ENCODE peak calls at places on chromosomes 7 and 10, in five cellular contexts. One of them, this sample, is unnamed.

GRCh38 chr10:74058658-74059057 is 60.7 kb downstream of the VCL start:
- DNase-seq in H1: no peak
- DNase-seq in H9: no peak
- DNase-seq in neuronal stem cell: no peak
- DNase-seq in mesenchymal stem cell: peak; percentile 55
- DNase-seq in this sample: no peak

GRCh38 chr10:48475943-48476278 is 129.0 kb downstream of the ARHGAP22 start:
- DNase-seq in H1: no peak
- DNase-seq in H9: no peak
- DNase-seq in neuronal stem cell: no peak
- DNase-seq in mesenchymal stem cell: no peak
- DNase-seq in this sample: no peak

GRCh38 chr10:72354356-72355213 is at the start of gene DNAJB12:
- DNase-seq in H1: peak; percentile 96
- DNase-seq in H9: peak; percentile 95
- DNase-seq in neuronal stem cell: peak; percentile 93
- DNase-seq in mesenchymal stem cell: peak; percentile 96
- DNase-seq in this sample: peak; percentile 95

GRCh38 chr10:93267521-93267920 is 193.8 kb downstream of the CYP26A1 start:
- DNase-seq in H1: no peak
- DNase-seq in H9: no peak
- DNase-seq in neuronal stem cell: no peak
- DNase-seq in mesenchymal stem cell: no peak
- DNase-seq in this sample: no peak

GRCh38 chr7:95845007-95845406 is 72.7 kb downstream of the DYNC1I1 start:
- DNase-seq in H1: no peak
- DNase-seq in H9: no peak
- DNase-seq in neuronal stem cell: no peak
- DNase-seq in mesenchymal stem cell: no peak
- DNase-seq in this sample: no peak

GRCh38 chr10:101043356-101043707 is 12.3 kb downstream of the SFXN3 start:
- DNase-seq in H1: no peak
- DNase-seq in H9: no peak
- DNase-seq in neuronal stem cell: no peak
- DNase-seq in mesenchymal stem cell: no peak
- DNase-seq in this sample: no peak

GRCh38 chr10:49398000-49398861 is 2.3 kb upstream of the DRGX start:
- DNase-seq in H1: peak; percentile 88
- DNase-seq in H9: peak; percentile 76
- DNase-seq in neuronal stem cell: peak; percentile 75
- DNase-seq in mesenchymal stem cell: peak; percentile 35
- DNase-seq in this sample: peak; percentile 28

GRCh38 chr7:70694909-70695803 is 436.8 kb upstream of the GALNT17 start:
- DNase-seq in H1: peak; percentile 67
- DNase-seq in H9: no peak
- DNase-seq in neuronal stem cell: peak; percentile 35
- DNase-seq in mesenchymal stem cell: peak; percentile 31
- DNase-seq in this sample: peak; percentile 19

GRCh38 chr10:59895629-59896116 is 10.7 kb downstream of the CCDC6 start:
- DNase-seq in H1: no peak
- DNase-seq in H9: no peak
- DNase-seq in neuronal stem cell: no peak
- DNase-seq in mesenchymal stem cell: no peak
- DNase-seq in this sample: peak; percentile 39

GRCh38 chr10:103800789-103801540 is 54.4 kb downstream of the SH3PXD2A start:
- DNase-seq in H1: no peak
- DNase-seq in H9: no peak
- DNase-seq in neuronal stem cell: no peak
- DNase-seq in mesenchymal stem cell: peak; percentile 86
- DNase-seq in this sample: peak; percentile 82

GRCh38 chr7:7830122-7830878 is 111.9 kb upstream of the RPA3 start:
- DNase-seq in H1: no peak
- DNase-seq in H9: no peak
- DNase-seq in neuronal stem cell: no peak
- DNase-seq in mesenchymal stem cell: no peak
- DNase-seq in this sample: no peak

GRCh38 chr7:5421626-5422323 is 1.9 kb downstream of the TNRC18 start:
- DNase-seq in H1: no peak
- DNase-seq in H9: no peak
- DNase-seq in neuronal stem cell: no peak
- DNase-seq in mesenchymal stem cell: peak; percentile 87
- DNase-seq in this sample: peak; percentile 82

GRCh38 chr7:24573554-24574338 is 494 bp downstream of the PALS2 start:
- DNase-seq in H1: peak; percentile 83
- DNase-seq in H9: peak; percentile 69
- DNase-seq in neuronal stem cell: peak; percentile 56
- DNase-seq in mesenchymal stem cell: peak; percentile 72
- DNase-seq in this sample: peak; percentile 50

GRCh38 chr7:954330-955238 is at the start of gene ADAP1:
- DNase-seq in H1: no peak
- DNase-seq in H9: peak; percentile 42
- DNase-seq in neuronal stem cell: no peak
- DNase-seq in mesenchymal stem cell: peak; percentile 49
- DNase-seq in this sample: peak; percentile 47
- H3K23ac ChIP-seq in H1: no peak within 1 kb of the TSS
- H3K23ac ChIP-seq in H9: no peak within 1 kb of the TSS
- H3K23ac ChIP-seq in neuronal stem cell: peak within 1 kb of the TSS; percentile 87
- H3K23ac ChIP-seq in mesenchymal stem cell: peak within 1 kb of the TSS; percentile 36
- H3K23ac ChIP-seq in this sample: no peak within 1 kb of the TSS

GRCh38 chr7:116524221-116524608 is 621 bp upstream of the CAV1 start:
- DNase-seq in H1: no peak
- DNase-seq in H9: no peak
- DNase-seq in neuronal stem cell: no peak
- DNase-seq in mesenchymal stem cell: no peak
- DNase-seq in this sample: no peak
- H3K23ac ChIP-seq in H1: no peak overlapping the region
- H3K23ac ChIP-seq in H9: no peak overlapping the region
- H3K23ac ChIP-seq in neuronal stem cell: no peak overlapping the region
- H3K23ac ChIP-seq in mesenchymal stem cell: no peak overlapping the region
- H3K23ac ChIP-seq in this sample: peak overlapping the region; percentile 98

GRCh38 chr10:600234-600633 is 89.2 kb downstream of the DIP2C start:
- DNase-seq in H1: no peak
- DNase-seq in H9: no peak
- DNase-seq in neuronal stem cell: no peak
- DNase-seq in mesenchymal stem cell: no peak
- DNase-seq in this sample: no peak

GRCh38 chr10:598415-599170 is 90.9 kb downstream of the DIP2C start:
- DNase-seq in H1: no peak
- DNase-seq in H9: peak; percentile 46
- DNase-seq in neuronal stem cell: no peak
- DNase-seq in mesenchymal stem cell: peak; percentile 96
- DNase-seq in this sample: peak; percentile 98

GRCh38 chr10:600876-601275 is 88.6 kb downstream of the DIP2C start:
- DNase-seq in H1: no peak
- DNase-seq in H9: no peak
- DNase-seq in neuronal stem cell: no peak
- DNase-seq in mesenchymal stem cell: no peak
- DNase-seq in this sample: no peak

GRCh38 chr10:601356-601963 is 88.0 kb downstream of the DIP2C start:
- DNase-seq in H1: no peak
- DNase-seq in H9: no peak
- DNase-seq in neuronal stem cell: no peak
- DNase-seq in mesenchymal stem cell: no peak
- DNase-seq in this sample: no peak

GRCh38 chr10:599767-600166 is 89.7 kb downstream of the DIP2C start:
- DNase-seq in H1: no peak
- DNase-seq in H9: no peak
- DNase-seq in neuronal stem cell: no peak
- DNase-seq in mesenchymal stem cell: no peak
- DNase-seq in this sample: no peak
- H3K23ac ChIP-seq in H1: no peak overlapping the region
- H3K23ac ChIP-seq in H9: no peak overlapping the region
- H3K23ac ChIP-seq in neuronal stem cell: peak overlapping the region; percentile 61
- H3K23ac ChIP-seq in mesenchymal stem cell: no peak overlapping the region
- H3K23ac ChIP-seq in this sample: peak overlapping the region; percentile 98

GRCh38 chr7:140484951-140485350 is 5.6 kb upstream of the MKRN1 start:
- DNase-seq in H1: no peak
- DNase-seq in H9: no peak
- DNase-seq in neuronal stem cell: no peak
- DNase-seq in mesenchymal stem cell: no peak
- DNase-seq in this sample: no peak
- H3K23ac ChIP-seq in H1: no peak overlapping the region
- H3K23ac ChIP-seq in H9: no peak overlapping the region
- H3K23ac ChIP-seq in neuronal stem cell: no peak overlapping the region
- H3K23ac ChIP-seq in mesenchymal stem cell: no peak overlapping the region
- H3K23ac ChIP-seq in this sample: no peak overlapping the region

DNA sequence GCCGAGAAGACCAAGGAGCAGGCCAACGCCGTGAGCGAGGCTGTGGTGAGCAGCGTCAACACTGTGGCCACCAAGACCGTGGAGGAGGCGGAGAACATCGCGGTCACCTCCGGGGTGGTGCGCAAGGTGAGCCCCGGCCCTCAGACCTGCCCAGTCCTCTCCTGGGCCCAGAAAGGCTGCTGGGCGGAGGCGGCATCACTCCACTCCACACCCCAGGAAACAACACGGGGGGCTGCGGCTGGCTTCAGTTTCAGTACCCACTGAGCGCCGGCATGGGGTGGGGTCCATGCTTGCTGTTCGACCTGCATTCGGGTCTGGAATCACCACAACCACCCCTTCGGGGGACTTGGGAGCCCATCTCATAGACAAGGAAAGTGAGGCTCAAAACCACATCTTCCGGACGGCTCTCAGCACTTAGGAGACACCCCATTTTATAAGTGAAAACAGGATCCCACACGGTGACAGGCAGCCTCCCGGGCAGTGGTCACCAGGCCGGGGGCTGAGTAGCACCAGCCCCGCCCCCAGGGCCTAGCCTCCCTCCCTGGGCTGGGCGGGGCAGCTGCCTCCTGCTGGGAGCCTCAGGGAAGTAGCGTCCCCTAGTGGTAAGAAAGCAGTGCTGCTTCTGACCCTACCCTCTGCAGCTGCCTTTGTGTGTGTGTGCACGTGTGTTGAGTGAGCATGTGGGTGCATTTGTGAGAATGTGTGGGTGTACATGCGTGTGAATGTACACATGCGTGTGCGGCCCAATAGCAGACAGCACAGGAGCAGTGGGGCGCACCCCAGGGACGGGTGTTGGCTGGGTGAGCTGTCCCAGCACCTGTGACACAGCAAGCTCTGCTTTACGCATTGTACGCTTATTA is 1.8 kb downstream of the SNCG start:
- DNase-seq in H1: peak; percentile 81
- DNase-seq in H9: peak; percentile 79
- DNase-seq in neuronal stem cell: no peak
- DNase-seq in mesenchymal stem cell: peak; percentile 80
- DNase-seq in this sample: peak; percentile 65
- H3K23ac ChIP-seq in H1: no peak overlapping the region
- H3K23ac ChIP-seq in H9: no peak overlapping the region
- H3K23ac ChIP-seq in neuronal stem cell: peak overlapping the region; percentile 89
- H3K23ac ChIP-seq in mesenchymal stem cell: no peak overlapping the region
- H3K23ac ChIP-seq in this sample: no peak overlapping the region

DNA sequence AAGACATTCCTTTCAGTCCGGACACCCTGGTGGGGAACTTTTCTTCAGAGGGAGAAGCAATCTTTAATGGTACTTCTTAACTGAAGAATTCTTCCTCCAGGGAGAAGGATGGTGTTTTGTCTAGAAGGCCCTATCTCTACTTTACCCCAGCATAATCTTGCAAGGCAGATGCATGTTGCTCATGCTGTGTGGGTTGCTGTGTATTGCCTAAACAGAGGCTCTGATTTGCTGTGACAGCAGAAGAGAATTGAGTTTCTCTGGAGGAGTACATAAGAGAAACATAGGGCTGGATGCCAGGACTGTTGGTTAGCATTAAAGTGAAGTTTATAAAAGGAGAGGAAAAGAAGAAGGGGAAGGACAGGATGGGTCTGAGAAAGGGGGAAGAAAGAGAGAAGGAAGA is 248.1 kb upstream of the HPS1 start:
- DNase-seq in H1: no peak
- DNase-seq in H9: no peak
- DNase-seq in neuronal stem cell: no peak
- DNase-seq in mesenchymal stem cell: peak; percentile 55
- DNase-seq in this sample: no peak
- H3K23ac ChIP-seq in H1: no peak overlapping the region
- H3K23ac ChIP-seq in H9: no peak overlapping the region
- H3K23ac ChIP-seq in neuronal stem cell: no peak overlapping the region
- H3K23ac ChIP-seq in mesenchymal stem cell: no peak overlapping the region
- H3K23ac ChIP-seq in this sample: no peak overlapping the region

GRCh38 chr10:131117416-131118212 is 193.9 kb downstream of the TCERG1L start:
- DNase-seq in H1: no peak
- DNase-seq in H9: no peak
- DNase-seq in neuronal stem cell: no peak
- DNase-seq in mesenchymal stem cell: no peak
- DNase-seq in this sample: no peak
- H3K23ac ChIP-seq in H1: no peak overlapping the region
- H3K23ac ChIP-seq in H9: no peak overlapping the region
- H3K23ac ChIP-seq in neuronal stem cell: peak overlapping the region; percentile 48
- H3K23ac ChIP-seq in mesenchymal stem cell: no peak overlapping the region
- H3K23ac ChIP-seq in this sample: no peak overlapping the region

GRCh38 chr7:108461855-108462254 is 5.6 kb upstream of the NRCAM start:
- DNase-seq in H1: no peak
- DNase-seq in H9: no peak
- DNase-seq in neuronal stem cell: no peak
- DNase-seq in mesenchymal stem cell: no peak
- DNase-seq in this sample: no peak
- H3K23ac ChIP-seq in H1: no peak overlapping the region
- H3K23ac ChIP-seq in H9: no peak overlapping the region
- H3K23ac ChIP-seq in neuronal stem cell: no peak overlapping the region
- H3K23ac ChIP-seq in mesenchymal stem cell: no peak overlapping the region
- H3K23ac ChIP-seq in this sample: no peak overlapping the region

DNA sequence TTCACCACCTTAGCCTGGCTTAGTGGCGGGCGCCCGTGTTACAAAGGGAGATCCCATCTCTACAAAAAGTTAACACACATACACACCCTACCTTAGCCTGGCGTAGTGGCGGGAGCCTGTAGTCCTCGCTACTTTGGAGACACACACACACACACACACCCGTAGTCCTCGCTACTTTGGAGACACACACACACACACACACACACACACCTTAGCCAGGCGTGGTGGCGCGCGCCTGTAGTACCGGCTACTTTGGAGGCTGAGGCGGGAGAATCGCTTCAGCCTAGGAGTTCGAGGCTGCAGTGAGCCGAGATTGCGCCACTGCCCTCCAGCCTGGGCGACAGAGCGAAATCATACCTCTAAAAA is 608 bp upstream of the CCNY start:
- DNase-seq in H1: peak; percentile 52
- DNase-seq in H9: peak; percentile 35
- DNase-seq in neuronal stem cell: no peak
- DNase-seq in mesenchymal stem cell: peak; percentile 40
- DNase-seq in this sample: no peak
- H3K23ac ChIP-seq in H1: no peak overlapping the region
- H3K23ac ChIP-seq in H9: no peak overlapping the region
- H3K23ac ChIP-seq in neuronal stem cell: peak overlapping the region; percentile 65
- H3K23ac ChIP-seq in mesenchymal stem cell: peak overlapping the region; percentile 34
- H3K23ac ChIP-seq in this sample: peak overlapping the region; percentile 94

This sample was measured in IMR-90.